ENCODE peak calls at places on chromosomes 4 and X, in five cellular contexts. U, S, X, M and V are unnamed samples.

GRCh38 chrX:131041652-131042051 is 16.5 kb upstream of the ARHGAP36 start:
- DNase-seq in X (no peak), M (no peak), S (no peak), U (no peak), V (no peak)

GRCh38 chr4:56640907-56641493 is 40.1 kb downstream of the HOPX start:
- DNase-seq in S (no peak), X (no peak), M (no peak), U (no peak), V (no peak)

GRCh38 chr4:168691621-168692376 is 194.9 kb downstream of the PALLD start:
- DNase-seq in M (no peak), X (no peak), U (no peak), S (no peak), V (no peak)

GRCh38 chrX:28888421-28888820 is 301.2 kb downstream of the IL1RAPL1 start:
- DNase-seq in U (no peak), M (peak; percentile 5), S (no peak), X (no peak), V (no peak)

GRCh38 chrX:145727476-145727875 is 90.2 kb upstream of the SLITRK2 start:
- DNase-seq in U (no peak), X (no peak), S (no peak), M (no peak), V (no peak)

GRCh38 chr4:118351851-118352827 is 664 bp downstream of the PRSS12 start:
- DNase-seq in U (no peak), S (peak; percentile 61), M (peak; percentile 69), X (peak; percentile 45), V (peak; percentile 47)

GRCh38 chr4:85478576-85478975 is 3.6 kb downstream of the ARHGAP24 start:
- DNase-seq in U (no peak), X (no peak), M (peak; percentile 68), S (no peak), V (no peak)

GRCh38 chr4:88584471-88584900 is 7.8 kb upstream of the HERC3 start:
- DNase-seq in M (no peak), S (no peak), U (no peak), X (no peak), V (no peak)

GRCh38 chrX:119816300-119816699 is 24.9 kb upstream of the RPL39 start:
- DNase-seq in S (no peak), M (no peak), U (no peak), X (no peak), V (no peak)

GRCh38 chr4:108029321-108029720 is 39.6 kb downstream of the HADH start:
- DNase-seq in S (no peak), X (no peak), M (no peak), U (no peak), V (no peak)

GRCh38 chr4:110621328-110621812 is 1.5 kb downstream of the PITX2 start:
- DNase-seq in S (no peak), U (no peak), M (no peak), X (no peak), V (no peak)

GRCh38 chr4:98421106-98421505 is 159.9 kb downstream of the RAP1GDS1 start:
- DNase-seq in M (peak; percentile 14), U (no peak), S (no peak), X (no peak), V (no peak)

GRCh38 chr4:127832585-127832984 is 48.1 kb upstream of the PLK4 start:
- DNase-seq in S (no peak), U (no peak), X (no peak), M (no peak), V (no peak)

GRCh38 chr4:112290341-112290740 is 4.6 kb upstream of the TIFA start:
- DNase-seq in X (no peak), U (no peak), M (no peak), S (no peak), V (no peak)

GRCh38 chrX:148573119-148573518 is 72.7 kb downstream of the AFF2 start:
- DNase-seq in X (peak; percentile 5), S (no peak), U (no peak), M (no peak), V (no peak)

GRCh38 chr4:74628808-74629616 is 165.3 kb downstream of the BTC start:
- DNase-seq in X (no peak), M (no peak), U (no peak), S (peak; percentile 37), V (no peak)

GRCh38 chrX:155745792-155746191 is 133.0 kb upstream of the TMLHE start:
- DNase-seq in X (peak; percentile 37), M (peak; percentile 43), U (peak; percentile 23), S (peak; percentile 75), V (no peak)

GRCh38 chrX:45749375-45749774 is 548.7 kb upstream of the DIPK2B start:
- DNase-seq in M (peak; percentile 56), S (no peak), X (no peak), U (no peak), V (no peak)

GRCh38 chrX:45751156-45751555 is 550.5 kb upstream of the DIPK2B start:
- DNase-seq in U (no peak), M (peak; percentile 20), S (no peak), X (no peak), V (no peak)

GRCh38 chrX:45748443-45748842 is 547.8 kb upstream of the DIPK2B start:
- DNase-seq in X (no peak), S (no peak), M (no peak), U (no peak), V (no peak)

GRCh38 chrX:45747905-45748304 is 547.2 kb upstream of the DIPK2B start:
- DNase-seq in S (no peak), M (no peak), U (no peak), X (no peak), V (no peak)

GRCh38 chrX:45750639-45751038 is 550.0 kb upstream of the DIPK2B start:
- DNase-seq in U (peak; percentile 25), M (peak; percentile 22), X (no peak), S (no peak), V (no peak)
- H3K36me3 ChIP-seq in U (no peaks in the 10 kb centered on the region), M (peaks cover 41% of the 10 kb centered on the region), X (no peaks in the 10 kb centered on the region), S (no peaks in the 10 kb centered on the region), V (peaks cover 72% of the 10 kb centered on the region)

DNA sequence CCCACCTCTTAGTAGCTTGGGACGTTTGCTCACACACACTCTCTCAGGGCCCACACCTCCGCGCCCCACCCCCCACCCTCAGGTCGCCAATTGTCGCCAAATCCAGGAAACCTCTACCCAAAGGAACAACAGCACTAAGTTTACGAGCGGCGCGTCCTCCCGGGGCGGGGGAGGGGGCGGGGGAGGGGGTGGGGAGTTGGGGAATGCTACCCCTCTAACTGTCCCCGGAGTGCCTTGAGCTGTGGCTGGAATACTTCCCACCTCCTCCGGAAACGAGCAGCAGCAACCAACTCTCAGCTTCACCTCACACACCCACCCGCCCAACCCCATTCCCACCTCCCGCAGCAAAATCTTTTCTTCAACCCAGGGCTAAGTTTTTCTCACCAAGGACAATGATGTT is 135.6 kb upstream of the ZIC3 start:
- DNase-seq in X (no peak), M (no peak), S (no peak), U (no peak), V (no peak)
- H3K9me3 ChIP-seq in X (no peaks in the 10 kb centered on the region), M (no peaks in the 10 kb centered on the region), S (no peaks in the 10 kb centered on the region), U (no peaks in the 10 kb centered on the region), V (no peaks in the 10 kb centered on the region)

GRCh38 chrX:68647156-68647957 is at the start of gene STARD8:
- DNase-seq in M (peak; percentile 58), S (no peak), X (peak; percentile 49), U (peak; percentile 15), V (peak; percentile 74)
- H3K4me3 ChIP-seq in M (peak within 1 kb of the TSS; percentile 72), S (peak within 1 kb of the TSS; percentile 9), X (no peak within 1 kb of the TSS), U (peak within 1 kb of the TSS; percentile 45), V (peak within 1 kb of the TSS; percentile 43)

GRCh38 chr4:36471903-36472302 is 190.5 kb downstream of the DTHD1 start:
- DNase-seq in X (no peak), M (no peak), S (no peak), U (no peak), V (no peak)

DNA sequence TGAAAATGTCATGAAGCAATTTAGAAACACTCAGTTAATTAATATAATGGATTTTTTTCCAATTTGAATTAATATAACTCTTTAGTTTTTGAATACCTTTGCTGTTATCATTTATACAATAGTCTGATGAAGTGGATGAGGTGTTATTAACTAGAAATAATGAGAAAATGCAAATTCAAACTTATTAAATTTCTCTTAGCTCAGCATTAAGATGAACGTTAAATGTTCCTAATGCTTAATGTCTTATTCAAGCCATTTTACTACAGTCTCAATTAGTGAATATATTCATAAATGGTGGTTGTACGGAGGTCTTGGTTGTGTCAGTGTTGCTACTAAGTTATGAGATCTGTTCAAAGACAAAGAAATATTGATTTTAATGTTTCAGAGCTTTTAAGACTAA is 186.3 kb downstream of the DTHD1 start:
- DNase-seq in M (no peak), S (no peak), U (no peak), X (no peak), V (no peak)
- H3K36me3 ChIP-seq in M (no peaks in the 10 kb centered on the region), S (no peaks in the 10 kb centered on the region), U (no peaks in the 10 kb centered on the region), X (no peaks in the 10 kb centered on the region), V (no peaks in the 10 kb centered on the region)

GRCh38 chr4:156659570-156659969 is 312.0 kb downstream of the PDGFC start:
- DNase-seq in X (no peak), U (no peak), S (no peak), M (no peak), V (no peak)

GRCh38 chr4:156660470-156660869 is 311.1 kb downstream of the PDGFC start:
- DNase-seq in S (no peak), M (no peak), U (no peak), X (no peak), V (no peak)

GRCh38 chr4:156654410-156654809 is 317.2 kb downstream of the PDGFC start:
- DNase-seq in M (no peak), X (no peak), S (no peak), U (no peak), V (no peak)

GRCh38 chr4:156659983-156660382 is 311.6 kb downstream of the PDGFC start:
- DNase-seq in U (no peak), X (no peak), S (no peak), M (no peak), V (no peak)

GRCh38 chr4:156656911-156657310 is 314.7 kb downstream of the PDGFC start:
- DNase-seq in U (no peak), X (no peak), M (peak; percentile 81), S (no peak), V (no peak)
- H3K9me3 ChIP-seq in U (peaks cover 3% of the 10 kb centered on the region), X (no peaks in the 10 kb centered on the region), M (no peaks in the 10 kb centered on the region), S (no peaks in the 10 kb centered on the region), V (peaks cover 3% of the 10 kb centered on the region)

GRCh38 chrX:65697915-65698796 is 30.7 kb downstream of the MSN start:
- DNase-seq in X (no peak), M (no peak), S (peak; percentile 45), U (peak; percentile 61), V (no peak)

GRCh38 chrX:65697173-65697572 is 29.7 kb downstream of the MSN start:
- DNase-seq in S (no peak), X (no peak), M (peak; percentile 56), U (no peak), V (no peak)

GRCh38 chrX:65695849-65696248 is 28.4 kb downstream of the MSN start:
- DNase-seq in X (no peak), U (no peak), M (no peak), S (no peak), V (no peak)

DNA sequence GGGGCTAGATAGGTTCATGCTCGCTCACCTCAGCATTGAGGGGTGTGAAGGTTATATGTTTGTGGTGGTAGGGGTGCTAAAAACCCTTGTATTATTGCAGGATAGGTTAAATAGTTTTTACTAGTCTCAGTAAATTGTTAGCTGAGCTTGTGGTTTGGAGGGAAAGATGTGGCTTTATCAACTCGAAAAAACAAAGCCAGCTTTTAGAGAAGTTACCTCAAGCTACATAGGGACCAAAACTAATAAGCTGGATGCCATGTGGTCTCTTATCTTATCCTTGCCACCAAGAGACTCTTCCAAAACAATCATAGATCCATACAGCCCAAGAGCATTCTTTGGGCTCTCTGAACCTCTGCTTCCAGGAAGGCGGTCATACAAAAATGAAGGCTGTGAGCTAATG is 29.2 kb downstream of the MSN start:
- DNase-seq in S (no peak), X (no peak), U (no peak), M (no peak), V (no peak)
- H3K4me3 ChIP-seq in S (no peak overlapping the region), X (no peak overlapping the region), U (no peak overlapping the region), M (no peak overlapping the region), V (no peak overlapping the region)